ENCODE peak calls at places on chromosomes 5 and 9, in eight cellular contexts. One of them, this sample, is unnamed.

GRCh38 chr9:36765468-36766341 is 193.0 kb downstream of the MELK start:
- DNase-seq in stromal cell of bone marrow: no peak
- DNase-seq in T-cell: peak
- DNase-seq in astrocyte: no peak
- DNase-seq in EL: peak
- DNase-seq in WTC11: peak
- DNase-seq in hippocampal formation: peak
- DNase-seq in breast epithelium: no peak
- DNase-seq in this sample: no peak

GRCh38 chr9:10855847-10856246 is 243.0 kb upstream of the PTPRD start:
- DNase-seq in T-cell: no peak
- DNase-seq in stromal cell of bone marrow: no peak
- DNase-seq in WTC11: no peak
- DNase-seq in hippocampal formation: no peak
- DNase-seq in EL: no peak
- DNase-seq in breast epithelium: no peak
- DNase-seq in astrocyte: no peak
- DNase-seq in this sample: no peak

GRCh38 chr9:129378241-129378661 is 200.2 kb upstream of the IER5L start:
- DNase-seq in T-cell: no peak
- DNase-seq in stromal cell of bone marrow: no peak
- DNase-seq in WTC11: no peak
- DNase-seq in EL: no peak
- DNase-seq in breast epithelium: no peak
- DNase-seq in hippocampal formation: no peak
- DNase-seq in astrocyte: no peak
- DNase-seq in this sample: no peak

GRCh38 chr9:135075234-135076142 is 12.0 kb upstream of the OLFM1 start:
- DNase-seq in astrocyte: no peak
- DNase-seq in WTC11: peak
- DNase-seq in breast epithelium: peak
- DNase-seq in stromal cell of bone marrow: no peak
- DNase-seq in hippocampal formation: peak
- DNase-seq in T-cell: no peak
- DNase-seq in EL: no peak
- DNase-seq in this sample: peak

GRCh38 chr5:156170351-156170961 is 156.5 kb upstream of the SGCD start:
- DNase-seq in EL: no peak
- DNase-seq in breast epithelium: no peak
- DNase-seq in WTC11: no peak
- DNase-seq in stromal cell of bone marrow: no peak
- DNase-seq in T-cell: no peak
- DNase-seq in astrocyte: no peak
- DNase-seq in hippocampal formation: no peak
- DNase-seq in this sample: no peak

GRCh38 chr5:1155191-1156032 is 43.5 kb upstream of the SLC12A7 start:
- DNase-seq in astrocyte: no peak
- DNase-seq in hippocampal formation: no peak
- DNase-seq in WTC11: no peak
- DNase-seq in EL: no peak
- DNase-seq in breast epithelium: no peak
- DNase-seq in T-cell: no peak
- DNase-seq in stromal cell of bone marrow: no peak
- DNase-seq in this sample: no peak

GRCh38 chr9:14314929-14315753 is 1.2 kb upstream of the NFIB start:
- DNase-seq in stromal cell of bone marrow: peak
- DNase-seq in hippocampal formation: no peak
- DNase-seq in T-cell: no peak
- DNase-seq in EL: peak
- DNase-seq in astrocyte: peak
- DNase-seq in WTC11: peak
- DNase-seq in breast epithelium: peak
- DNase-seq in this sample: no peak

GRCh38 chr9:87812375-87813118 is 70.1 kb upstream of the SPATA31E1 start:
- DNase-seq in astrocyte: peak
- DNase-seq in hippocampal formation: no peak
- DNase-seq in EL: peak
- DNase-seq in stromal cell of bone marrow: peak
- DNase-seq in breast epithelium: no peak
- DNase-seq in WTC11: peak
- DNase-seq in T-cell: no peak
- DNase-seq in this sample: no peak

GRCh38 chr9:121604242-121604641 is 47.2 kb upstream of the DAB2IP start:
- DNase-seq in WTC11: no peak
- DNase-seq in EL: peak
- DNase-seq in breast epithelium: no peak
- DNase-seq in astrocyte: peak
- DNase-seq in stromal cell of bone marrow: no peak
- DNase-seq in hippocampal formation: peak
- DNase-seq in T-cell: no peak
- DNase-seq in this sample: no peak

GRCh38 chr5:94240064-94240463 is 378.3 kb downstream of the KIAA0825 start:
- DNase-seq in stromal cell of bone marrow: no peak
- DNase-seq in astrocyte: peak
- DNase-seq in hippocampal formation: no peak
- DNase-seq in T-cell: no peak
- DNase-seq in WTC11: no peak
- DNase-seq in breast epithelium: no peak
- DNase-seq in EL: no peak
- DNase-seq in this sample: no peak

This sample was measured in ascending aorta.